ENCODE peak calls at places on chromosomes 16 and 17, in seven cellular contexts. W is substantia nigra; R is stimulated activated CD4-positive, alpha-beta T cell treated with anti-CD3 and anti-CD28 coated beads, Interleukin-4, amount 100 ng/mL, for 1 hour; Y is GDM1; H is activated naive CD8-positive, alpha-beta T cell treated with anti-CD3 and anti-CD28 coated beads, Interleukin-2, amount 50 U/mL, for 24 hours; X is ovary; O is Kasumi-1. N is an unnamed sample.

GRCh38 chr16:58338205-58338604 is 43.4 kb upstream of the PRSS54 start:
- DNase-seq in O (no peak), H (no peak), X (no peak), Y (no peak), R (no peak), W (no peak), N (no peak)

GRCh38 chr17:34465756-34466155 is 102.7 kb upstream of the CCL1 start:
- DNase-seq in R (no peak), O (no peak), W (no peak), H (no peak), Y (no peak), X (no peak), N (no peak)

GRCh38 chr17:30921544-30922196 is at the start of gene ADAP2:
- DNase-seq in R (no peak), W (no peak), X (no peak), Y (no peak), H (peak), O (peak), N (peak)

GRCh38 chr17:14746784-14747575 is 446.1 kb downstream of the HS3ST3B1 start:
- DNase-seq in H (no peak), X (no peak), O (no peak), R (no peak), Y (no peak), W (no peak), N (no peak)

GRCh38 chr17:64223283-64223682 is 39.8 kb downstream of the TEX2 start:
- DNase-seq in H (no peak), Y (no peak), O (no peak), X (no peak), R (no peak), W (no peak), N (no peak)

GRCh38 chr17:38751803-38752118 is 780 bp upstream of the PSMB3 start:
- DNase-seq in O (peak), R (peak), Y (peak), X (peak), H (peak), W (peak), N (peak)

GRCh38 chr16:49621240-49622083 is 234.4 kb downstream of the ZNF423 start:
- DNase-seq in X (no peak), R (no peak), Y (no peak), O (no peak), W (no peak), H (no peak), N (peak)

GRCh38 chr16:15819046-15819445 is 37.8 kb downstream of the MYH11 start:
- DNase-seq in X (no peak), R (no peak), W (no peak), H (no peak), Y (no peak), O (no peak), N (no peak)

GRCh38 chr17:34997355-34997862 is 17.1 kb downstream of the LIG3 start:
- DNase-seq in Y (no peak), R (no peak), O (no peak), X (peak), W (no peak), H (no peak), N (peak)

GRCh38 chr16:58413359-58413758 is 21.1 kb downstream of the GINS3 start:
- DNase-seq in W (no peak), O (no peak), Y (no peak), R (no peak), H (no peak), X (no peak), N (no peak)

GRCh38 chr16:50848755-50849514 is 107.0 kb downstream of the CYLD start:
- DNase-seq in O (no peak), X (no peak), W (no peak), R (no peak), H (no peak), Y (no peak), N (no peak)

GRCh38 chr17:19384723-19385391 is 2.1 kb downstream of the MFAP4 start:
- DNase-seq in O (peak), X (peak), H (no peak), Y (no peak), W (peak), R (no peak), N (peak)

GRCh38 chr17:46035112-46035818 is 36.2 kb downstream of the STH start:
- DNase-seq in W (no peak), Y (no peak), R (no peak), O (no peak), H (peak), X (no peak), N (no peak)

GRCh38 chr17:4631431-4631830 is 10.0 kb downstream of the ALOX15 start:
- DNase-seq in H (no peak), X (no peak), Y (no peak), O (no peak), R (no peak), W (no peak), N (no peak)

GRCh38 chr17:81325974-81326358 is 30.9 kb upstream of the SLC38A10 start:
- DNase-seq in H (no peak), Y (no peak), W (no peak), O (no peak), X (no peak), R (no peak), N (no peak)

GRCh38 chr17:31309525-31309924 is 4.3 kb downstream of the EVI2B start:
- DNase-seq in X (no peak), R (no peak), H (no peak), Y (peak), W (no peak), O (peak), N (no peak)

GRCh38 chr17:28574536-28574935 is 2.2 kb downstream of the ALDOC start:
- DNase-seq in R (peak), X (no peak), Y (no peak), W (no peak), O (no peak), H (no peak), N (no peak)

GRCh38 chr17:2238432-2239169 is 65.0 kb downstream of the SMG6 start:
- DNase-seq in W (peak), R (no peak), O (no peak), Y (no peak), X (no peak), H (no peak), N (no peak)

GRCh38 chr17:4499431-4500187 is 928 bp downstream of the SPNS2 start:
- DNase-seq in X (no peak), R (peak), Y (peak), W (peak), O (peak), H (peak), N (peak)